ENCODE peak calls at places on chromosome 17, in five cellular contexts. X is GM23338, N is K562, V is fibroblast of lung, D is GM23248. M is an unnamed sample.

GRCh38 chr17:75407655-75408352 is 2.3 kb upstream of the GRB2 start:
- DNase-seq in N (no peak), X (no peak), D (no peak), V (no peak), M (no peak)

GRCh38 chr17:77512062-77512946 is 371.5 kb downstream of the SEC14L1 start:
- DNase-seq in N (no peak), V (no peak), X (no peak), D (no peak), M (no peak)

GRCh38 chr17:413706-414440 is 61.3 kb upstream of the RPH3AL start:
- DNase-seq in X (no peak), V (no peak), N (no peak), D (no peak), M (no peak)

GRCh38 chr17:28983286-28984240 is 22.3 kb downstream of the SEZ6 start:
- DNase-seq in N (no peak), X (no peak), D (no peak), V (no peak), M (no peak)

GRCh38 chr17:50129303-50129945 is 536 bp downstream of the SAMD14 start:
- DNase-seq in N (no peak), D (peak), X (peak), V (no peak), M (peak)

GRCh38 chr17:42744283-42744805 is 496 bp downstream of the EZH1 start:
- DNase-seq in V (peak), X (peak), D (peak), N (peak), M (no peak)

GRCh38 chr17:57943140-57943539 is 12.1 kb downstream of the CUEDC1 start:
- DNase-seq in D (peak), X (no peak), V (no peak), N (no peak), M (peak)

GRCh38 chr17:44279586-44280344 is 11.8 kb upstream of the SLC4A1 start:
- DNase-seq in N (peak), X (peak), D (peak), V (peak), M (peak)

GRCh38 chr17:18326039-18326438 is 10.9 kb downstream of the SMCR8 start:
- DNase-seq in D (no peak), V (no peak), N (no peak), X (no peak), M (no peak)

GRCh38 chr17:68356520-68356919 is 65.2 kb downstream of the ARSG start:
- DNase-seq in N (no peak), D (no peak), X (no peak), V (no peak), M (peak)

GRCh38 chr17:71412803-71413202 is 708.0 kb upstream of the SOX9 start:
- DNase-seq in V (peak), N (no peak), D (peak), X (no peak), M (peak)

GRCh38 chr17:206941-207560 is 25.6 kb upstream of the DOC2B start:
- DNase-seq in D (peak), V (no peak), X (no peak), N (no peak), M (no peak)

GRCh38 chr17:3034578-3034920 is 28.9 kb downstream of the OR1D5 start:
- DNase-seq in V (no peak), X (no peak), N (no peak), D (no peak), M (no peak)

GRCh38 chr17:9370464-9370863 is 205.2 kb downstream of the STX8 start:
- DNase-seq in V (peak), N (no peak), X (no peak), D (peak), M (peak)

GRCh38 chr17:28227278-28228108 is 91.5 kb upstream of the TMEM97 start:
- DNase-seq in D (peak), N (no peak), V (peak), X (peak), M (peak)

GRCh38 chr17:44362964-44363612 is 565 bp downstream of the FAM171A2 start:
- DNase-seq in X (peak), V (no peak), D (peak), N (peak), M (no peak)

GRCh38 chr17:17890773-17891759 is 54.3 kb upstream of the SREBF1 start:
- DNase-seq in X (peak), N (peak), D (peak), V (peak), M (peak)

GRCh38 chr17:5986644-5987043 is 83.5 kb upstream of the WSCD1 start:
- DNase-seq in D (no peak), V (no peak), N (no peak), X (no peak), M (peak)

GRCh38 chr17:951388-952132 is 28.0 kb downstream of the NXN start:
- DNase-seq in D (peak), V (peak), N (no peak), X (peak), M (peak)

GRCh38 chr17:72119963-72120877 is 600 bp upstream of the SOX9 start:
- DNase-seq in V (peak), N (no peak), D (peak), X (peak), M (peak)

GRCh38 chr17:8726951-8727555 is 17.6 kb downstream of the CCDC42 start:
- DNase-seq in N (no peak), X (no peak), V (peak), D (no peak), M (no peak)

GRCh38 chr17:2466936-2467335 is 44.8 kb downstream of the METTL16 start:
- DNase-seq in X (no peak), N (no peak), D (no peak), V (no peak), M (no peak)

GRCh38 chr17:34045990-34046389 is 209.1 kb upstream of the CCL2 start:
- DNase-seq in N (no peak), X (no peak), V (no peak), D (no peak), M (no peak)

GRCh38 chr17:80855968-80856862 is 135.4 kb upstream of the CHMP6 start:
- DNase-seq in X (no peak), V (peak), N (peak), D (peak), M (peak)

GRCh38 chr17:416293-417206 is 63.9 kb upstream of the RPH3AL start:
- DNase-seq in X (no peak), V (no peak), N (no peak), D (no peak), M (no peak)

GRCh38 chr17:14719942-14720341 is 419.1 kb downstream of the HS3ST3B1 start:
- DNase-seq in X (no peak), D (no peak), V (no peak), N (no peak), M (no peak)

GRCh38 chr17:13385481-13385907 is 216.2 kb downstream of the HS3ST3A1 start:
- DNase-seq in X (no peak), V (no peak), N (no peak), D (peak), M (peak)

GRCh38 chr17:81980752-81981239 is 3.4 kb downstream of the ASPSCR1 start:
- DNase-seq in D (no peak), N (peak), V (no peak), X (no peak), M (no peak)

GRCh38 chr17:64209356-64209941 is 53.6 kb downstream of the TEX2 start:
- DNase-seq in N (no peak), V (no peak), D (no peak), X (no peak), M (no peak)

GRCh38 chr17:45043268-45043681 is 8.2 kb downstream of the DCAKD start:
- DNase-seq in N (no peak), X (no peak), D (peak), V (peak), M (no peak)

GRCh38 chr17:45948881-45949624 is 50.0 kb upstream of the STH start:
- DNase-seq in D (peak), X (peak), N (peak), V (peak), M (peak)

GRCh38 chr17:79989106-79989835 is 46.4 kb downstream of the TBC1D16 start:
- DNase-seq in X (no peak), N (no peak), V (no peak), D (no peak), M (no peak)

GRCh38 chr17:48612854-48613691 is 2.0 kb downstream of the HOXB8 start:
- DNase-seq in V (peak), X (peak), N (no peak), D (peak), M (no peak)

GRCh38 chr17:29590261-29590978 is 972 bp upstream of the GIT1 start:
- DNase-seq in D (peak), N (peak), V (peak), X (no peak), M (peak)

DNA sequence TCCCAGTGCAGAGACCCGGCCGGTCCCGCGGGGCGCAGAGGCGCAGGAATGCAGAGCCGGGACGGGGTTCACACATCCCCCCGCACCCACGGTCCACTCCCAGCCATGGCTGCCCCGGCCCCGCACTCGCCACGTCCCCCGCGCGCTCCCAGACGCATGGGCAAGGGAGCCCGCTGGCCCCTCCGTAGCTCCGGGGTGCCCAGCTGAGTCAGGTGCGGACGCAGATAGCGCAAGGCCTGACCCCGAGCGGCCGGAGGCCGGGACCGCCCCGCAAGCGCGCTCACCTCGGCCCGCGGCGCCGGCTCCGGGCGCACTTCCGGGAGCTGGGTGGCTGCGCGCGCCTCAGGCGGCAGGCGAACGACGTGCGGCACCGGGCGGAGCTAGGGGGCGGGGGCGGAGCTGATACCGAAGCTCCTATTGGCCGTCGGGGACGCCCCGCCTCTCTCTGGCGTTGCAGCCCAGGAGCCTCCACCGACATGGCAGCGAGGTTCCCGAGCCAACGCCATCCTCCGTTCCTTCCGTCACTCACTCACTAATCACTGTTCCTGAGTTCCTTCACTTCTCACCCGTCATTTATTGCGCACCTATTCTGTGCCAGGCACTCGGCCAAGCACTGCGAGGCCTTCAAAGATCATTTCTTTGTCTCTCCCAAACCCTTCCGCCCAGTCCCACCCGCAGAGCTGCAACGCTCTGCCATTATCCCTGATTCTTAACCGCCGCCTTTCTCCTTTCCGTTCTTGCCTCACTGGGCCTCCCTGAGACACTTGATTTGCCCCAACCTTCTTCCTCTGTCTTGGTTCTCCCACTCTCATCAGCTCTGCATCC is at the start of gene ZNF18:
- DNase-seq in D (peak), V (peak), N (peak), X (peak), M (peak)
- TF ChIP-seq EZH2 in D (no peak), V (no peak), N (no peak), X (no peak), M (no peak)

GRCh38 chr17:59371426-59372099 is 40.1 kb downstream of the YPEL2 start:
- DNase-seq in X (no peak), N (no peak), V (no peak), D (peak), M (no peak)
- H2AFZ ChIP-seq in X (no peak), N (peak), V (no peak), D (peak), M (no peak)

GRCh38 chr17:41500131-41500911 is 5.1 kb downstream of the KRT13 start:
- DNase-seq in X (no peak), N (peak), D (peak), V (no peak), M (peak)
- H3K4me3 ChIP-seq in X (peak), N (peak), D (no peak), V (no peak), M (no peak)

GRCh38 chr17:39607057-39607850 is 466 bp downstream of the NEUROD2 start:
- DNase-seq in V (no peak), D (no peak), N (no peak), X (peak), M (no peak)

GRCh38 chr17:39609416-39610025 is 1.8 kb upstream of the NEUROD2 start:
- DNase-seq in V (no peak), X (no peak), N (no peak), D (no peak), M (no peak)

GRCh38 chr17:39608142-39608541 is 422 bp upstream of the NEUROD2 start:
- DNase-seq in X (no peak), V (no peak), N (no peak), D (no peak), M (no peak)

GRCh38 chr17:39607851-39608130 is at the start of gene NEUROD2:
- DNase-seq in D (no peak), N (no peak), X (no peak), V (no peak), M (no peak)

DNA sequence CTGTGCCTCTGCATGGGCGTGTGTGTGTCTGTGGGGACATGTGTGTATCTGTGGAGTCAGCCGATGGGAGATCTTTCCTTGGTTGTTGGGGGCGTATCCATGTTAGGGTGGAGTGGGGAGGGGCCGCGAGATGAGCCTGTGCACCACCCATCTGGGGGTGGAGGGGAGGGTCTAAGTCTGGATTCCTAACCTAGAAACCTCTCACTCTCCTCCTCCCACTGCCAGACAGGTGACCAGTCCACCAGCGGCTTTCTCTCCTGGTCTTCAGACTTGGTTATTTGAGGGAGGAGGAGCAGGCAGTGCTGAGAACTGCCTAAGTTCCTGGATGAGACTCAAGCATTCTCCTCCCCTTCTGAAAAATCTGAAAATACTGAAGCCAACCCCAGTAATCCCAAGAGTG is 881 bp upstream of the NEUROD2 start:
- DNase-seq in V (no peak), N (peak), D (no peak), X (no peak), M (no peak)
- TF ChIP-seq EZH2 in V (no peak), N (no peak), D (no peak), X (peak), M (no peak)

DNA sequence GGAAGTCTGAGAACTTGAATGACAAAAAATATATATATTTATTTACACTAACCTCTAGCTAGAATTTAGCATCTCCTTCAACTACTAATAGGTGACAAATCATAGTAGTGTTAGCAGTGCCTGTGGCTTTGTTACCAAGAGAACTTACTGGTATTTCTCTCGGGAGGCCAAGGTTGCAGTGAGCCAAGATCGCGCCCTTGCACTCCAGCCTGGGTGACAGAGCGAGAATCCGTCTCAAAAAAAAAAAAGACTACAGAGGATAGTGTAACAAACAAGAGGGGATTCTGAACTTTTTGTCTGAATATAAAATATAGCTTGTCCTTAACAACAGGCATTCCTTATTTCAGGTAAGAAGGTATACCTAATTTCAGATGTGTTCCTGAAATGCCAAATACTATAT is 1.3 kb upstream of the SUZ12 start:
- DNase-seq in N (no peak), D (no peak), V (no peak), X (no peak), M (no peak)
- H2AFZ ChIP-seq in N (peak), D (peak), V (no peak), X (no peak), M (no peak)

DNA sequence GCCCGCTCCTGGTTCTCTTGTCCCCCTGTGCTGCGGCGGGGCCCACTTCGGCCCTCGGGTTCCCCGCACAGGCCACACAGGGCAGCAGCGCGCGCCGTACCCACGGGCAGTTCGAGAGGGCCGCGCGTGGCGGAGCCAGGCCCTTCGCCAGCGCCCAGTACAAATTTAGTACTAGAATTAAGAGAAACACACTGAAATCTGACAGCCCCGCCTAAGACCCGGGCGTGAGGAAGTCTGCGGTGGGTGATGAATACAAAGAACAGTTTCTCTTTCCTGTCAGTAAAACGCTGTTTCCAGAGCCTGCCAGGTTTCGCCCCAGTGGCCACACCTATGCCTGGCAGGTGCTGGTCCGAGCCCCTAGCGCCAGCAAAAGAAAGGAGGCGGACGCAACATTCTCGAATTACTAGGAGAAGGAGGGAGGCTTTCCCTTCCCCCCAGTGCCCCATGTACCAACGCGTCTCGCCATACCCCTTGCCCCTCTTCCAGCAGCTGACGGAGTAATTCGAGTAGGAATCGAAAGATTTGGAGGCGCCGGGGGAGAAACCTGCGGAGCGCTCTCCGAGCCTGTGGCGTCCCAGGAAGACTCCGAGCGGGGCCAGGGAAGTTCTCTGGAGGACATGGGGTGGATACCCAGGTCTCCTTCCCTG is 591 bp upstream of the SLFN5 start:
- DNase-seq in D (peak), X (peak), N (no peak), V (no peak), M (peak)
- H3K4me3 ChIP-seq in D (peak), X (peak), N (peak), V (peak), M (peak)

M was measured in astrocyte.